ENCODE peak calls at places on chromosomes 7 and 10, in six cellular contexts. One of them, this sample, is unnamed.

GRCh38 chr7:103851357-103851756 is 138.1 kb downstream of the RELN start:
- DNase-seq in COR-L47: no peak
- DNase-seq in RWPE1: peak
- DNase-seq in stimulated activated CD8-positive, alpha-beta memory T cell treated with anti-CD3 and anti-CD28 coated beads, Interleukin-15, amount 100 ng/mL, for 4 hours: no peak
- DNase-seq in activated naive CD8-positive, alpha-beta T cell treated with anti-CD3 and anti-CD28 coated beads, Interleukin-2, amount 50 U/mL, for 24 hours: no peak
- DNase-seq in Right ventricle myocardium superior: no peak
- DNase-seq in this sample: no peak

GRCh38 chr7:66845382-66846095 is 75.5 kb upstream of the TMEM248 start:
- DNase-seq in stimulated activated CD8-positive, alpha-beta memory T cell treated with anti-CD3 and anti-CD28 coated beads, Interleukin-15, amount 100 ng/mL, for 4 hours: no peak
- DNase-seq in activated naive CD8-positive, alpha-beta T cell treated with anti-CD3 and anti-CD28 coated beads, Interleukin-2, amount 50 U/mL, for 24 hours: no peak
- DNase-seq in RWPE1: no peak
- DNase-seq in COR-L47: no peak
- DNase-seq in Right ventricle myocardium superior: no peak
- DNase-seq in this sample: peak

GRCh38 chr10:71963756-71964668 is at the start of gene CHST3:
- DNase-seq in COR-L47: no peak
- DNase-seq in RWPE1: no peak
- DNase-seq in Right ventricle myocardium superior: peak
- DNase-seq in stimulated activated CD8-positive, alpha-beta memory T cell treated with anti-CD3 and anti-CD28 coated beads, Interleukin-15, amount 100 ng/mL, for 4 hours: no peak
- DNase-seq in activated naive CD8-positive, alpha-beta T cell treated with anti-CD3 and anti-CD28 coated beads, Interleukin-2, amount 50 U/mL, for 24 hours: peak
- DNase-seq in this sample: peak

GRCh38 chr7:15554744-15555143 is 7.1 kb downstream of the AGMO start:
- DNase-seq in COR-L47: no peak
- DNase-seq in RWPE1: no peak
- DNase-seq in stimulated activated CD8-positive, alpha-beta memory T cell treated with anti-CD3 and anti-CD28 coated beads, Interleukin-15, amount 100 ng/mL, for 4 hours: no peak
- DNase-seq in Right ventricle myocardium superior: no peak
- DNase-seq in activated naive CD8-positive, alpha-beta T cell treated with anti-CD3 and anti-CD28 coated beads, Interleukin-2, amount 50 U/mL, for 24 hours: no peak
- DNase-seq in this sample: no peak

GRCh38 chr10:130202984-130203617 is 66.9 kb downstream of the GLRX3 start:
- DNase-seq in activated naive CD8-positive, alpha-beta T cell treated with anti-CD3 and anti-CD28 coated beads, Interleukin-2, amount 50 U/mL, for 24 hours: no peak
- DNase-seq in stimulated activated CD8-positive, alpha-beta memory T cell treated with anti-CD3 and anti-CD28 coated beads, Interleukin-15, amount 100 ng/mL, for 4 hours: no peak
- DNase-seq in RWPE1: no peak
- DNase-seq in Right ventricle myocardium superior: no peak
- DNase-seq in COR-L47: no peak
- DNase-seq in this sample: no peak

GRCh38 chr10:55329796-55330195 is 528.8 kb upstream of the PCDH15 start:
- DNase-seq in activated naive CD8-positive, alpha-beta T cell treated with anti-CD3 and anti-CD28 coated beads, Interleukin-2, amount 50 U/mL, for 24 hours: no peak
- DNase-seq in Right ventricle myocardium superior: no peak
- DNase-seq in RWPE1: no peak
- DNase-seq in COR-L47: no peak
- DNase-seq in stimulated activated CD8-positive, alpha-beta memory T cell treated with anti-CD3 and anti-CD28 coated beads, Interleukin-15, amount 100 ng/mL, for 4 hours: no peak
- DNase-seq in this sample: no peak

GRCh38 chr10:43712821-43713584 is 64.3 kb upstream of the ZNF32 start:
- DNase-seq in activated naive CD8-positive, alpha-beta T cell treated with anti-CD3 and anti-CD28 coated beads, Interleukin-2, amount 50 U/mL, for 24 hours: no peak
- DNase-seq in Right ventricle myocardium superior: no peak
- DNase-seq in RWPE1: no peak
- DNase-seq in COR-L47: no peak
- DNase-seq in stimulated activated CD8-positive, alpha-beta memory T cell treated with anti-CD3 and anti-CD28 coated beads, Interleukin-15, amount 100 ng/mL, for 4 hours: no peak
- DNase-seq in this sample: no peak

GRCh38 chr10:71684356-71685173 is 35.0 kb downstream of the C10orf105 start:
- DNase-seq in activated naive CD8-positive, alpha-beta T cell treated with anti-CD3 and anti-CD28 coated beads, Interleukin-2, amount 50 U/mL, for 24 hours: peak
- DNase-seq in RWPE1: no peak
- DNase-seq in stimulated activated CD8-positive, alpha-beta memory T cell treated with anti-CD3 and anti-CD28 coated beads, Interleukin-15, amount 100 ng/mL, for 4 hours: no peak
- DNase-seq in Right ventricle myocardium superior: no peak
- DNase-seq in COR-L47: no peak
- DNase-seq in this sample: no peak

GRCh38 chr7:124692420-124692819 is 73.2 kb downstream of the GPR37 start:
- DNase-seq in stimulated activated CD8-positive, alpha-beta memory T cell treated with anti-CD3 and anti-CD28 coated beads, Interleukin-15, amount 100 ng/mL, for 4 hours: no peak
- DNase-seq in activated naive CD8-positive, alpha-beta T cell treated with anti-CD3 and anti-CD28 coated beads, Interleukin-2, amount 50 U/mL, for 24 hours: no peak
- DNase-seq in COR-L47: no peak
- DNase-seq in Right ventricle myocardium superior: no peak
- DNase-seq in RWPE1: no peak
- DNase-seq in this sample: no peak

GRCh38 chr10:71555760-71556159 is 159.0 kb downstream of the CDH23 start:
- DNase-seq in activated naive CD8-positive, alpha-beta T cell treated with anti-CD3 and anti-CD28 coated beads, Interleukin-2, amount 50 U/mL, for 24 hours: no peak
- DNase-seq in Right ventricle myocardium superior: no peak
- DNase-seq in COR-L47: no peak
- DNase-seq in RWPE1: no peak
- DNase-seq in stimulated activated CD8-positive, alpha-beta memory T cell treated with anti-CD3 and anti-CD28 coated beads, Interleukin-15, amount 100 ng/mL, for 4 hours: no peak
- DNase-seq in this sample: no peak

GRCh38 chr10:132105302-132105995 is 39.7 kb downstream of the JAKMIP3 start:
- DNase-seq in COR-L47: no peak
- DNase-seq in RWPE1: no peak
- DNase-seq in stimulated activated CD8-positive, alpha-beta memory T cell treated with anti-CD3 and anti-CD28 coated beads, Interleukin-15, amount 100 ng/mL, for 4 hours: no peak
- DNase-seq in Right ventricle myocardium superior: no peak
- DNase-seq in activated naive CD8-positive, alpha-beta T cell treated with anti-CD3 and anti-CD28 coated beads, Interleukin-2, amount 50 U/mL, for 24 hours: no peak
- DNase-seq in this sample: peak

GRCh38 chr7:33979807-33980355 is 74.5 kb downstream of the BMPER start:
- DNase-seq in RWPE1: peak
- DNase-seq in stimulated activated CD8-positive, alpha-beta memory T cell treated with anti-CD3 and anti-CD28 coated beads, Interleukin-15, amount 100 ng/mL, for 4 hours: no peak
- DNase-seq in activated naive CD8-positive, alpha-beta T cell treated with anti-CD3 and anti-CD28 coated beads, Interleukin-2, amount 50 U/mL, for 24 hours: no peak
- DNase-seq in Right ventricle myocardium superior: no peak
- DNase-seq in COR-L47: no peak
- DNase-seq in this sample: no peak

GRCh38 chr7:1662101-1662500 is 8.0 kb upstream of the ELFN1 start:
- DNase-seq in Right ventricle myocardium superior: peak
- DNase-seq in RWPE1: no peak
- DNase-seq in stimulated activated CD8-positive, alpha-beta memory T cell treated with anti-CD3 and anti-CD28 coated beads, Interleukin-15, amount 100 ng/mL, for 4 hours: no peak
- DNase-seq in COR-L47: no peak
- DNase-seq in activated naive CD8-positive, alpha-beta T cell treated with anti-CD3 and anti-CD28 coated beads, Interleukin-2, amount 50 U/mL, for 24 hours: no peak
- DNase-seq in this sample: peak

GRCh38 chr7:142508251-142508650 is 241.0 kb upstream of the PRSS1 start:
- DNase-seq in COR-L47: no peak
- DNase-seq in activated naive CD8-positive, alpha-beta T cell treated with anti-CD3 and anti-CD28 coated beads, Interleukin-2, amount 50 U/mL, for 24 hours: no peak
- DNase-seq in Right ventricle myocardium superior: no peak
- DNase-seq in stimulated activated CD8-positive, alpha-beta memory T cell treated with anti-CD3 and anti-CD28 coated beads, Interleukin-15, amount 100 ng/mL, for 4 hours: no peak
- DNase-seq in RWPE1: peak
- DNase-seq in this sample: no peak